ENCODE peak calls at places on chromosomes 16 and 17, in four cellular contexts. A, T, E and B are unnamed samples.

GRCh38 chr17:13017623-13018462 is at the start of gene ELAC2:
- DNase-seq in E (peak), T (peak), A (peak), B (peak)

GRCh38 chr16:28304214-28304613 is 11.9 kb downstream of the SBK1 start:
- DNase-seq in A (no peak), E (no peak), T (peak), B (no peak)

GRCh38 chr17:17362531-17362930 is 59.4 kb downstream of the NT5M start:
- DNase-seq in A (no peak), E (no peak), T (no peak), B (no peak)

GRCh38 chr17:58504826-58505351 is 9.5 kb downstream of the MTMR4 start:
- DNase-seq in T (no peak), A (no peak), E (no peak), B (no peak)

GRCh38 chr16:9297437-9298113 is 206.1 kb downstream of the HAPSTR1 start:
- DNase-seq in E (no peak), T (no peak), A (no peak), B (peak)

GRCh38 chr17:50396261-50397110 is 837 bp downstream of the LRRC59 start:
- DNase-seq in E (no peak), A (peak), T (peak), B (no peak)

GRCh38 chr17:951388-952132 is 28.0 kb downstream of the NXN start:
- DNase-seq in A (no peak), E (no peak), T (peak), B (no peak)

GRCh38 chr16:84916156-84916555 is 95.2 kb downstream of the ZDHHC7 start:
- DNase-seq in A (no peak), E (no peak), T (no peak), B (no peak)

GRCh38 chr16:68382296-68382718 is 66.0 kb downstream of the SMPD3 start:
- DNase-seq in E (no peak), T (no peak), A (no peak), B (no peak)

GRCh38 chr17:80261159-80261894 is 675 bp downstream of the RNF213 start:
- DNase-seq in A (peak), T (peak), E (no peak), B (peak)

GRCh38 chr16:67447508-67448076 is 16.7 kb downstream of the HSD11B2 start:
- DNase-seq in E (no peak), A (no peak), T (no peak), B (no peak)

GRCh38 chr16:69013991-69014390 is 91.5 kb upstream of the HAS3 start:
- DNase-seq in T (no peak), A (no peak), E (no peak), B (no peak)

GRCh38 chr17:37239690-37240344 is 136.0 kb upstream of the C17orf78 start:
- DNase-seq in E (no peak), A (no peak), T (peak), B (no peak)

GRCh38 chr16:24667244-24667764 is 62.1 kb upstream of the TNRC6A start:
- DNase-seq in T (no peak), E (no peak), A (no peak), B (no peak)

GRCh38 chr17:80101946-80102706 is 745 bp downstream of the GAA start:
- DNase-seq in A (no peak), E (no peak), T (peak), B (no peak)

GRCh38 chr17:29677139-29677834 is 54.6 kb upstream of the CORO6 start:
- DNase-seq in A (no peak), E (no peak), T (no peak), B (no peak)

GRCh38 chr17:43356999-43357398 is 41.8 kb upstream of the ARL4D start:
- DNase-seq in E (no peak), T (peak), A (no peak), B (no peak)

GRCh38 chr17:15409721-15410247 is 57.6 kb downstream of the CDRT4 start:
- DNase-seq in A (no peak), E (no peak), T (peak), B (no peak)

GRCh38 chr17:28700830-28701492 is 10.7 kb downstream of the PROCA1 start:
- DNase-seq in A (no peak), T (no peak), E (no peak), B (no peak)

GRCh38 chr16:82832861-82833260 is 206.1 kb downstream of the CDH13 start:
- DNase-seq in T (peak), E (no peak), A (no peak), B (no peak)

GRCh38 chr16:73546351-73546845 is 498.5 kb upstream of the ZFHX3 start:
- DNase-seq in A (no peak), E (no peak), T (no peak), B (no peak)

GRCh38 chr17:47945080-47945479 is 3.7 kb downstream of the PNPO start:
- DNase-seq in T (no peak), E (no peak), A (no peak), B (no peak)

GRCh38 chr16:19001788-19002187 is 18.1 kb downstream of the TMC7 start:
- DNase-seq in A (no peak), E (no peak), T (no peak), B (no peak)

GRCh38 chr17:17698869-17699351 is 17.7 kb downstream of the RAI1 start:
- DNase-seq in E (no peak), A (no peak), T (no peak), B (no peak)

GRCh38 chr16:11212819-11213196 is 43.2 kb downstream of the SOCS1 start:
- DNase-seq in A (no peak), T (no peak), E (no peak), B (no peak)